ENCODE peak calls at places on chromosomes 12 and 14, in eight cellular contexts. E is AG04450, D is MM.1S, Y is fibroblast of lung, L is ascending aorta, U is ovary, F is K562, C is H9. V is an unnamed sample.

GRCh38 chr12:121223283-121223946 is 13.5 kb downstream of the P2RX4 start:
- DNase-seq in L (no peak), F (no peak), E (no peak), Y (no peak), D (no peak), U (no peak), C (peak; percentile 67), V (no peak)

GRCh38 chr14:53652068-53652467 is 304.6 kb downstream of the BMP4 start:
- DNase-seq in L (no peak), F (no peak), C (no peak), U (no peak), Y (no peak), E (no peak), D (no peak), V (no peak)

GRCh38 chr14:99863059-99863458 is 69.8 kb downstream of the EML1 start:
- DNase-seq in E (no peak), F (no peak), D (no peak), U (no peak), C (no peak), L (no peak), Y (no peak), V (no peak)

GRCh38 chr14:104868811-104869572 is 3.9 kb downstream of the CEP170B start:
- DNase-seq in E (no peak), F (no peak), L (no peak), U (no peak), Y (no peak), C (no peak), D (no peak), V (no peak)

GRCh38 chr12:32032205-32032810 is 73.1 kb downstream of the RESF1 start:
- DNase-seq in C (no peak), U (no peak), L (no peak), Y (peak; percentile 53), F (no peak), D (no peak), E (no peak), V (no peak)

GRCh38 chr14:100474176-100474575 is 113.0 kb downstream of the BEGAIN start:
- DNase-seq in C (no peak), U (no peak), E (no peak), D (no peak), F (no peak), Y (no peak), L (no peak), V (no peak)

GRCh38 chr14:49497725-49498348 is 88.3 kb downstream of the RPS29 start:
- DNase-seq in E (peak; percentile 37), F (peak; percentile 57), L (no peak), U (no peak), D (peak; percentile 67), Y (peak; percentile 81), C (no peak), V (no peak)

GRCh38 chr12:42663621-42664020 is 74.1 kb upstream of the PRICKLE1 start:
- DNase-seq in U (no peak), D (no peak), C (no peak), L (no peak), Y (no peak), F (no peak), E (no peak), V (no peak)

GRCh38 chr14:50830044-50830931 is 674 bp downstream of the NIN start:
- DNase-seq in Y (peak; percentile 41), L (peak; percentile 75), F (peak; percentile 61), C (peak; percentile 81), U (peak; percentile 59), E (no peak), D (peak; percentile 14), V (peak; percentile 35)

GRCh38 chr12:1213205-1213604 is 222.2 kb downstream of the ERC1 start:
- DNase-seq in U (no peak), L (no peak), D (no peak), E (no peak), C (no peak), Y (no peak), F (no peak), V (no peak)

GRCh38 chr14:54200726-54201125 is 196.1 kb upstream of the CDKN3 start:
- DNase-seq in Y (no peak), C (no peak), E (no peak), U (no peak), F (no peak), L (no peak), D (no peak), V (no peak)

GRCh38 chr12:122080149-122081107 is 1.9 kb downstream of the MLXIP start:
- DNase-seq in E (peak; percentile 81), L (peak; percentile 87), Y (peak; percentile 87), D (peak; percentile 6), U (peak; percentile 76), F (no peak), C (no peak), V (peak; percentile 69)

GRCh38 chr14:105519946-105520698 is 6.3 kb upstream of the TMEM121 start:
- DNase-seq in U (no peak), F (no peak), Y (no peak), E (no peak), C (no peak), L (no peak), D (no peak), V (no peak)

GRCh38 chr12:108565976-108566375 is 3.6 kb downstream of the ISCU start:
- DNase-seq in U (peak; percentile 52), Y (peak; percentile 72), F (no peak), L (peak; percentile 84), C (no peak), D (peak; percentile 93), E (no peak), V (peak; percentile 40)

GRCh38 chr12:64801381-64801780 is 23.1 kb upstream of the TBC1D30 start:
- DNase-seq in U (no peak), F (peak; percentile 34), L (no peak), E (no peak), D (no peak), C (no peak), Y (peak; percentile 18), V (no peak)

GRCh38 chr14:49769581-49770211 is 1.7 kb downstream of the KLHDC2 start:
- DNase-seq in Y (no peak), L (no peak), F (no peak), E (no peak), C (no peak), U (no peak), D (no peak), V (no peak)

GRCh38 chr14:22829661-22830328 is at the start of gene MRPL52:
- DNase-seq in D (peak; percentile 81), Y (peak; percentile 87), E (peak; percentile 67), L (peak; percentile 95), F (peak; percentile 94), C (peak; percentile 83), U (peak; percentile 89), V (peak; percentile 90)

GRCh38 chr12:98983647-98984046 is 338.6 kb downstream of the APAF1 start:
- DNase-seq in F (no peak), L (no peak), D (no peak), Y (peak; percentile 3), U (no peak), C (no peak), E (no peak), V (peak; percentile 17)

GRCh38 chr12:120265203-120265482 is 387 bp downstream of the PXN start:
- DNase-seq in L (no peak), U (peak; percentile 52), C (no peak), E (no peak), Y (no peak), D (no peak), F (no peak), V (no peak)

GRCh38 chr12:104513681-104514080 is 56.9 kb downstream of the CHST11 start:
- DNase-seq in Y (no peak), C (no peak), L (no peak), U (no peak), D (no peak), F (no peak), E (no peak), V (no peak)

GRCh38 chr12:89411846-89412245 is 59.5 kb upstream of the DUSP6 start:
- DNase-seq in L (no peak), E (no peak), F (no peak), U (no peak), D (no peak), C (no peak), Y (no peak), V (no peak)

GRCh38 chr12:14216405-14217294 is 148.8 kb upstream of the ATF7IP start:
- DNase-seq in L (no peak), D (peak; percentile 37), C (no peak), Y (peak; percentile 29), U (no peak), E (no peak), F (no peak), V (no peak)

GRCh38 chr14:74438351-74438915 is 12.4 kb upstream of the SYNDIG1L start:
- DNase-seq in E (no peak), D (no peak), F (no peak), C (no peak), U (no peak), L (no peak), Y (no peak), V (no peak)
- H3K27me3 ChIP-seq in E (peaks cover 19% of the 10 kb centered on the region), D (no peaks in the 10 kb centered on the region), F (peaks cover 11% of the 10 kb centered on the region), C (no peaks in the 10 kb centered on the region), U (no peaks in the 10 kb centered on the region), L (no peaks in the 10 kb centered on the region), Y (peaks cover 10% of the 10 kb centered on the region), V (no peaks in the 10 kb centered on the region)

DNA sequence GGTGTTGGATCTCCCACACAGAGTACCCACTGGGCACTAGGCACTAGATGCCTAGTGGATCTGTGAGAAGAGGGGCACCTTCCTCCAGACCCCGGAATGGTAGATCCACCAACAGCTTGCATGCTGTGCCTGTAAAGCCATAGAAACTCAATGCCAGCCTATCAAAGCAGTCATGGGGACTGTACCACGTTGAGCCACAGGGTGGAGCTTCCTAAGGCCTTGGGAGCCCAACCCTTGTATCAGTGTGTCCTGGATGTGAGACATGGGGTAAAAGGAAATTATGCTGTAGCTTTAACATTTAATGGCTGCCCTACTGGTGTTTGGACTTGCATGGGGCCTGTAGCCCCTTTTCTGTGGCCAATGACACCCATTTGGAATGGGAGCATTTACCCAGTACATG is 1024.9 kb downstream of the TMEM121 start:
- DNase-seq in L (no peak), D (peak; percentile 17), C (no peak), E (no peak), U (no peak), Y (no peak), F (no peak), V (no peak)
- TF ChIP-seq CTCF in L (no peak), D (peak; percentile 12), C (no peak), E (no peak), U (no peak), Y (no peak), F (no peak), V (no peak)

DNA sequence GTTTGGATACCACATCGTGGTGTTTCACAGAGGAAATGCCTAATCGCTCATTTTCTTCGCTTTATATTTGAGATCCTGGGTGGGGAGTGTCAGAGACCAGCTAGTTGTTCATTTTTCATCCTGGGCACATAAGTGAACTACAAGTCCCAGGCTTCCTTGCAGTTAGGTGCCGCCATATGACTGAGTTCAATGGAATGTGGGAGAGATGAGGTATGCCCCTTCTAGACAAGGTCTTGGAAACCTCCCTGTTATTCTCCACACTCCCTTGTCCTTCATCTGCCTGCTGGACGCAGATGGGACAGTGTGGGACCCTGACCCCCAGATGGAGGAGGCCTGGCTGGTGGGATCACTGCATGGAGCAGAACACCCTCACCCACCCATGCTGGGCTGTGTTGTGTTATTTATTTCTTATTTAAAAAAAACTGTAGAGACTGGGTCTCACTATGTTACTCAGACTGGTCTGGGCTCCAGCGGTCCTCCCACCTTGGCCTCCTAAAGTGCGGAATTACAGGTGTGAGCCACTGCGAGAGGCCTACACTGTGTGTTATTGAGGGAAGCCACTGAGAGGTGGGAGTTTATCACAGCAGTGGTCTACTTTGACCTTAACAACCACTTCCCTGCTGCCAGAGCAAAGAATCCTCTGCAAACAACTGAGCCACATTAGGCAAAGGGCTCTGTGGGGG is 42.9 kb upstream of the VRK1 start:
- DNase-seq in L (no peak), F (no peak), E (no peak), C (no peak), U (no peak), D (no peak), Y (no peak), V (no peak)
- H3K27ac ChIP-seq in L (no peak overlapping the region), F (no peak overlapping the region), E (no peak overlapping the region), C (no peak overlapping the region), U (no peak overlapping the region), D (no peak overlapping the region), Y (no peak overlapping the region), V (no peak overlapping the region)

GRCh38 chr12:110015132-110015531 is 15.9 kb downstream of the ANKRD13A start:
- DNase-seq in F (no peak), C (no peak), Y (no peak), E (no peak), L (no peak), D (peak; percentile 18), U (no peak), V (no peak)
- H3K27me3 ChIP-seq in F (no peaks in the 10 kb centered on the region), C (no peaks in the 10 kb centered on the region), Y (no peaks in the 10 kb centered on the region), E (no peaks in the 10 kb centered on the region), L (no peaks in the 10 kb centered on the region), D (no peaks in the 10 kb centered on the region), U (no peaks in the 10 kb centered on the region), V (no peaks in the 10 kb centered on the region)